ENCODE peak calls at places on chromosomes 6 and 20, in five cellular contexts. One of them, this sample, is unnamed.

GRCh38 chr20:952196-952795 is 36.2 kb upstream of the ANGPT4 start:
- DNase-seq in fibroblast of gingiva: no peak
- DNase-seq in psoas muscle: no peak
- DNase-seq in NAMALWA: no peak
- DNase-seq in B cell: no peak
- DNase-seq in this sample: no peak

GRCh38 chr6:162238675-162239074 is 488.9 kb downstream of the PRKN start:
- DNase-seq in B cell: no peak
- DNase-seq in fibroblast of gingiva: no peak
- DNase-seq in psoas muscle: no peak
- DNase-seq in NAMALWA: no peak
- DNase-seq in this sample: no peak

GRCh38 chr6:102670756-102671155 is 1277.2 kb downstream of the GRIK2 start:
- DNase-seq in B cell: no peak
- DNase-seq in NAMALWA: no peak
- DNase-seq in psoas muscle: no peak
- DNase-seq in fibroblast of gingiva: no peak
- DNase-seq in this sample: no peak

GRCh38 chr6:42569102-42570028 is 5.5 kb downstream of the UBR2 start:
- DNase-seq in B cell: no peak
- DNase-seq in psoas muscle: no peak
- DNase-seq in NAMALWA: peak; percentile 52
- DNase-seq in fibroblast of gingiva: peak; percentile 91
- DNase-seq in this sample: no peak

GRCh38 chr6:112786801-112787200 is 439.7 kb downstream of the RFPL4B start:
- DNase-seq in B cell: no peak
- DNase-seq in fibroblast of gingiva: no peak
- DNase-seq in psoas muscle: no peak
- DNase-seq in NAMALWA: no peak
- DNase-seq in this sample: no peak

GRCh38 chr6:168030881-168031280 is 33.4 kb downstream of the KIF25 start:
- DNase-seq in NAMALWA: no peak
- DNase-seq in fibroblast of gingiva: no peak
- DNase-seq in psoas muscle: no peak
- DNase-seq in B cell: no peak
- DNase-seq in this sample: no peak

GRCh38 chr6:107152633-107153032 is 37.3 kb upstream of the BEND3 start:
- DNase-seq in fibroblast of gingiva: no peak
- DNase-seq in psoas muscle: no peak
- DNase-seq in NAMALWA: no peak
- DNase-seq in B cell: no peak
- DNase-seq in this sample: no peak

GRCh38 chr6:118469468-118469867 is 78.6 kb upstream of the PLN start:
- DNase-seq in psoas muscle: no peak
- DNase-seq in fibroblast of gingiva: no peak
- DNase-seq in NAMALWA: no peak
- DNase-seq in B cell: no peak
- DNase-seq in this sample: no peak

GRCh38 chr20:12409501-12409900 is 491.8 kb downstream of the BTBD3 start:
- DNase-seq in psoas muscle: no peak
- DNase-seq in NAMALWA: no peak
- DNase-seq in B cell: no peak
- DNase-seq in fibroblast of gingiva: no peak
- DNase-seq in this sample: no peak

GRCh38 chr6:1663511-1663910 is 53.8 kb downstream of the FOXC1 start:
- DNase-seq in psoas muscle: no peak
- DNase-seq in NAMALWA: no peak
- DNase-seq in fibroblast of gingiva: no peak
- DNase-seq in B cell: no peak
- DNase-seq in this sample: no peak

GRCh38 chr20:50477260-50477659 is 32.9 kb upstream of the PTPN1 start:
- DNase-seq in fibroblast of gingiva: no peak
- DNase-seq in B cell: no peak
- DNase-seq in NAMALWA: no peak
- DNase-seq in psoas muscle: no peak
- DNase-seq in this sample: no peak

GRCh38 chr6:2854394-2854982 is 12.8 kb upstream of the SERPINB1 start:
- DNase-seq in psoas muscle: no peak
- DNase-seq in NAMALWA: no peak
- DNase-seq in B cell: no peak
- DNase-seq in fibroblast of gingiva: no peak
- DNase-seq in this sample: no peak

GRCh38 chr6:157066781-157067491 is 256.4 kb downstream of the TMEM242 start:
- DNase-seq in psoas muscle: no peak
- DNase-seq in B cell: no peak
- DNase-seq in NAMALWA: no peak
- DNase-seq in fibroblast of gingiva: no peak
- DNase-seq in this sample: no peak

GRCh38 chr6:119200774-119201173 is 122.3 kb upstream of the FAM184A start:
- DNase-seq in psoas muscle: no peak
- DNase-seq in B cell: no peak
- DNase-seq in fibroblast of gingiva: no peak
- DNase-seq in NAMALWA: no peak
- DNase-seq in this sample: no peak

GRCh38 chr6:107110200-107110599 is 5.1 kb downstream of the BEND3 start:
- DNase-seq in NAMALWA: no peak
- DNase-seq in fibroblast of gingiva: no peak
- DNase-seq in psoas muscle: no peak
- DNase-seq in B cell: no peak
- DNase-seq in this sample: no peak

GRCh38 chr6:132132911-132133639 is 181.9 kb upstream of the CCN2 start:
- DNase-seq in psoas muscle: no peak
- DNase-seq in NAMALWA: peak; percentile 45
- DNase-seq in fibroblast of gingiva: peak; percentile 39
- DNase-seq in B cell: no peak
- DNase-seq in this sample: peak; percentile 25